ENCODE peak calls at places on chromosomes 5 and 9, in five cellular contexts. Q, I, M, K and P are unnamed samples.

GRCh38 chr5:92674322-92674721 is 906.7 kb downstream of the NR2F1-AS1 start:
- DNase-seq in Q (no peak), I (no peak), M (no peak), K (no peak), P (no peak)

GRCh38 chr9:90552317-90552716 is 90.3 kb downstream of the DIRAS2 start:
- DNase-seq in Q (no peak), I (no peak), M (no peak), K (no peak), P (no peak)

GRCh38 chr9:13111778-13112177 is 167.7 kb downstream of the MPDZ start:
- DNase-seq in Q (no peak), I (no peak), M (no peak), K (no peak), P (no peak)

GRCh38 chr9:95132406-95133350 is 184.8 kb downstream of the FANCC start:
- DNase-seq in Q (no peak), I (no peak), M (no peak), K (peak), P (no peak)

GRCh38 chr9:35711501-35712428 is 20.2 kb downstream of the TLN1 start:
- DNase-seq in Q (no peak), I (no peak), M (no peak), K (no peak), P (no peak)

GRCh38 chr9:101536938-101537337 is 3.3 kb downstream of the RNF20 start:
- DNase-seq in Q (no peak), I (peak), M (no peak), K (peak), P (no peak)

GRCh38 chr9:125932012-125932411 is 184.8 kb downstream of the PBX3 start:
- DNase-seq in Q (no peak), I (no peak), M (no peak), K (peak), P (no peak)

GRCh38 chr5:150065346-150065745 is 21.0 kb downstream of the CSF1R start:
- DNase-seq in Q (no peak), I (no peak), M (no peak), K (peak), P (no peak)

GRCh38 chr5:83538788-83539535 is 67.4 kb downstream of the VCAN start:
- DNase-seq in Q (no peak), I (no peak), M (no peak), K (no peak), P (no peak)